ENCODE peak calls at places on chromosomes 7 and 10, in six cellular contexts. T, Q, U, O, H and K are unnamed samples.

GRCh38 chr10:114276671-114277070 is 37.6 kb downstream of the VWA2 start:
- DNase-seq in U (no peak), O (no peak), H (no peak), Q (no peak), T (no peak), K (peak; percentile 23)

GRCh38 chr10:100100651-100101525 is 19.2 kb upstream of the CPN1 start:
- DNase-seq in O (peak; percentile 42), H (peak; percentile 29), Q (peak; percentile 65), T (no peak), U (no peak), K (no peak)

GRCh38 chr10:101292194-101293006 is 61.6 kb upstream of the BTRC start:
- DNase-seq in Q (no peak), T (no peak), H (no peak), U (no peak), O (no peak), K (no peak)

GRCh38 chr10:90328896-90329295 is 528.9 kb downstream of the HTR7 start:
- DNase-seq in Q (no peak), T (no peak), H (no peak), U (no peak), O (no peak), K (no peak)

GRCh38 chr7:81743665-81744064 is 26.2 kb downstream of the HGF start:
- DNase-seq in T (no peak), Q (no peak), H (no peak), U (no peak), O (no peak), K (no peak)

GRCh38 chr7:28433604-28434254 is 21.4 kb downstream of the CREB5 start:
- DNase-seq in U (peak; percentile 50), T (no peak), H (no peak), Q (no peak), O (peak; percentile 52), K (no peak)

GRCh38 chr10:93652857-93653256 is 40.5 kb downstream of the PDE6C start:
- DNase-seq in O (peak; percentile 11), T (no peak), H (no peak), U (no peak), Q (no peak), K (no peak)

GRCh38 chr7:128131701-128132100 is 100.5 kb upstream of the LRRC4 start:
- DNase-seq in Q (no peak), H (no peak), U (no peak), T (no peak), O (no peak), K (no peak)

GRCh38 chr10:127694580-127695193 is 42.3 kb upstream of the FOXI2 start:
- DNase-seq in Q (peak; percentile 61), T (peak; percentile 30), O (no peak), U (no peak), H (peak; percentile 85), K (no peak)

GRCh38 chr10:34853357-34853756 is 38.3 kb upstream of the PARD3 start:
- DNase-seq in O (no peak), U (no peak), T (no peak), Q (no peak), H (no peak), K (no peak)

GRCh38 chr10:130136214-130137076 is at the start of gene GLRX3:
- DNase-seq in H (peak; percentile 3), U (peak; percentile 85), T (peak; percentile 92), Q (peak; percentile 83), O (peak; percentile 71), K (peak; percentile 92)

GRCh38 chr7:136046548-136046947 is 69.4 kb upstream of the MTPN start:
- DNase-seq in Q (no peak), H (no peak), U (no peak), T (no peak), O (no peak), K (no peak)

GRCh38 chr7:136053689-136054485 is 76.7 kb upstream of the MTPN start:
- DNase-seq in Q (no peak), H (no peak), O (no peak), U (no peak), T (no peak), K (no peak)

GRCh38 chr7:136049818-136050461 is 72.8 kb upstream of the MTPN start:
- DNase-seq in Q (no peak), T (no peak), H (no peak), U (no peak), O (no peak), K (no peak)

GRCh38 chr7:136049117-136049516 is 72.0 kb upstream of the MTPN start:
- DNase-seq in U (no peak), O (no peak), Q (no peak), T (no peak), H (no peak), K (no peak)

DNA sequence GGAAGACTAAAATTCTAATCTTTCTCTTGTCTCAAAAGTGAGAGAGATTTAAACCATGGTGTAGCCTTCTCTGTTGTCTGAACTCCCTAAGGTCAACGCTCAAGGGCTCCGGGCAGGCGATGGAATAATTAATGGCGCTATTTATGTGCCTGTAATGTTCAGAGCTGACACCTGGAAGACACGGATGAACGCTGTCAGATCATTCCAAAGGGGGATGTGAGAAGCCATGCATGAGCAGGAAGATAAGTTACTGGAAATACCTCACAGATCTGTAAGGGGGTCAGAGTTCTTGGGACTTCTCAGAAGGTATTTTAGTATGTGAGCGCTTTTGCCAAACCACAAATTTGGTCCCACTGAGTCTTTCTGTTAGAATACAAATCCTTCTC is 73.3 kb upstream of the MTPN start:
- DNase-seq in H (no peak), U (no peak), T (no peak), Q (no peak), O (no peak), K (no peak)
- TF ChIP-seq CTCF in H (no peak), U (no peak), T (no peak), Q (no peak), O (no peak), K (no peak)

GRCh38 chr7:23334482-23335056 is 35.4 kb downstream of the MALSU1 start:
- DNase-seq in O (peak; percentile 99), U (peak; percentile 15), H (peak; percentile 91), T (no peak), Q (peak; percentile 98), K (peak; percentile 77)
- H3K27ac ChIP-seq in O (no peak overlapping the region), U (peak overlapping the region; percentile 7), H (peak overlapping the region; percentile 48), T (peak overlapping the region; percentile 23), Q (peak overlapping the region; percentile 75), K (peak overlapping the region; percentile 50)

GRCh38 chr7:129611246-129612111 is at the start of gene NRF1:
- DNase-seq in H (peak; percentile 48), O (peak; percentile 89), U (peak; percentile 81), Q (peak; percentile 82), T (peak; percentile 91), K (peak; percentile 90)
- TF ChIP-seq POLR2A in H (peak; percentile 82), O (peak; percentile 87), U (peak; percentile 29), Q (peak; percentile 92), T (peak; percentile 52), K (no peak)

GRCh38 chr10:121535381-121535780 is 62.9 kb downstream of the FGFR2 start:
- DNase-seq in O (no peak), H (no peak), T (no peak), U (no peak), Q (no peak), K (no peak)
- TF ChIP-seq CTCF in O (no peak), H (no peak), T (no peak), U (no peak), Q (no peak), K (no peak)

DNA sequence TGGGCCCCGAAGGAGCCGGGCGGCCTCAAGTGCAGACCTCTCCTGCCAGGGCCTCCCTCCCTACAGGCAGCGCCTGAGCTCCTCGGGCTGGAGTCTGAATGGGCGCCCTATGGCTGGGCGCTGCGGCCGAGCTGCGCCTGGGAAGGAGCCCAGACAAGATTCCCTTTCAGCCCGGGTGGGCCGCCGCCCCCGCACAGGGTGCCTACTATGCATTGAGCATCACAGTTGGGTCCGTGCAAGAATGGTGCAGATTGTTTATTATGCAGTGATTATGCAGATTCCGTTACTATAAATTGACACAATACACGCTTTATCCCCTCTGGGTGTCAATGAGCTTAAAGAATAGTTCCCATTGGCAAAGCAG is 77.2 kb upstream of the PDGFA start:
- DNase-seq in O (no peak), Q (no peak), T (no peak), U (no peak), H (no peak), K (no peak)
- H3K27ac ChIP-seq in O (no peak overlapping the region), Q (no peak overlapping the region), T (no peak overlapping the region), U (no peak overlapping the region), H (no peak overlapping the region), K (no peak overlapping the region)